ENCODE peak calls at places on chromosome 21, in seven cellular contexts. One of them, this sample, is unnamed.

GRCh38 chr21:34204021-34204420 is 130.6 kb downstream of the MRPS6 start:
- DNase-seq in AML-193: no peak
- DNase-seq in WTC11: no peak
- DNase-seq in aorta: no peak
- DNase-seq in GF-D8: no peak
- DNase-seq in stimulated activated CD8-positive, alpha-beta memory T cell treated with anti-CD3 and anti-CD28 coated beads, Interleukin-7, amount 100 ng/mL, for 1 hour: no peak
- DNase-seq in NCI-H2081: peak
- DNase-seq in this sample: no peak

GRCh38 chr21:35475006-35475405 is 425.9 kb upstream of the RUNX1 start:
- DNase-seq in AML-193: peak
- DNase-seq in WTC11: no peak
- DNase-seq in aorta: no peak
- DNase-seq in GF-D8: no peak
- DNase-seq in stimulated activated CD8-positive, alpha-beta memory T cell treated with anti-CD3 and anti-CD28 coated beads, Interleukin-7, amount 100 ng/mL, for 1 hour: no peak
- DNase-seq in NCI-H2081: no peak
- DNase-seq in this sample: no peak

GRCh38 chr21:26443867-26444266 is 129.2 kb downstream of the CYYR1 start:
- DNase-seq in AML-193: no peak
- DNase-seq in WTC11: no peak
- DNase-seq in aorta: no peak
- DNase-seq in GF-D8: no peak
- DNase-seq in stimulated activated CD8-positive, alpha-beta memory T cell treated with anti-CD3 and anti-CD28 coated beads, Interleukin-7, amount 100 ng/mL, for 1 hour: no peak
- DNase-seq in NCI-H2081: no peak
- DNase-seq in this sample: no peak

GRCh38 chr21:39849014-39849655 is 18.1 kb upstream of the PCP4 start:
- DNase-seq in AML-193: no peak
- DNase-seq in WTC11: no peak
- DNase-seq in aorta: no peak
- DNase-seq in GF-D8: no peak
- DNase-seq in stimulated activated CD8-positive, alpha-beta memory T cell treated with anti-CD3 and anti-CD28 coated beads, Interleukin-7, amount 100 ng/mL, for 1 hour: no peak
- DNase-seq in NCI-H2081: no peak
- DNase-seq in this sample: no peak

GRCh38 chr21:17454315-17455027 is 58.4 kb upstream of the CXADR start:
- DNase-seq in AML-193: no peak
- DNase-seq in WTC11: peak
- DNase-seq in aorta: no peak
- DNase-seq in GF-D8: peak
- DNase-seq in stimulated activated CD8-positive, alpha-beta memory T cell treated with anti-CD3 and anti-CD28 coated beads, Interleukin-7, amount 100 ng/mL, for 1 hour: no peak
- DNase-seq in NCI-H2081: no peak
- DNase-seq in this sample: peak

GRCh38 chr21:42672699-42673458 is 19.5 kb downstream of the PDE9A start:
- DNase-seq in AML-193: no peak
- DNase-seq in WTC11: no peak
- DNase-seq in aorta: no peak
- DNase-seq in GF-D8: no peak
- DNase-seq in stimulated activated CD8-positive, alpha-beta memory T cell treated with anti-CD3 and anti-CD28 coated beads, Interleukin-7, amount 100 ng/mL, for 1 hour: no peak
- DNase-seq in NCI-H2081: no peak
- DNase-seq in this sample: no peak

GRCh38 chr21:44089001-44089911 is 17.9 kb upstream of the PWP2 start:
- DNase-seq in AML-193: no peak
- DNase-seq in WTC11: no peak
- DNase-seq in aorta: peak
- DNase-seq in GF-D8: peak
- DNase-seq in stimulated activated CD8-positive, alpha-beta memory T cell treated with anti-CD3 and anti-CD28 coated beads, Interleukin-7, amount 100 ng/mL, for 1 hour: no peak
- DNase-seq in NCI-H2081: no peak
- DNase-seq in this sample: no peak

GRCh38 chr21:31363720-31364119 is 19.7 kb upstream of the TIAM1 start:
- DNase-seq in AML-193: no peak
- DNase-seq in WTC11: no peak
- DNase-seq in aorta: no peak
- DNase-seq in GF-D8: no peak
- DNase-seq in stimulated activated CD8-positive, alpha-beta memory T cell treated with anti-CD3 and anti-CD28 coated beads, Interleukin-7, amount 100 ng/mL, for 1 hour: no peak
- DNase-seq in NCI-H2081: no peak
- DNase-seq in this sample: no peak

GRCh38 chr21:27569831-27570230 is 602.9 kb upstream of the ADAMTS5 start:
- DNase-seq in AML-193: no peak
- DNase-seq in WTC11: no peak
- DNase-seq in aorta: no peak
- DNase-seq in GF-D8: no peak
- DNase-seq in stimulated activated CD8-positive, alpha-beta memory T cell treated with anti-CD3 and anti-CD28 coated beads, Interleukin-7, amount 100 ng/mL, for 1 hour: no peak
- DNase-seq in NCI-H2081: no peak
- DNase-seq in this sample: no peak

GRCh38 chr21:44891631-44892031 is 18.1 kb upstream of the PTTG1IP start:
- DNase-seq in AML-193: no peak
- DNase-seq in WTC11: no peak
- DNase-seq in aorta: no peak
- DNase-seq in GF-D8: no peak
- DNase-seq in stimulated activated CD8-positive, alpha-beta memory T cell treated with anti-CD3 and anti-CD28 coated beads, Interleukin-7, amount 100 ng/mL, for 1 hour: no peak
- DNase-seq in NCI-H2081: no peak
- DNase-seq in this sample: no peak

GRCh38 chr21:36461918-36462486 is 17.9 kb downstream of the CLDN14 start:
- DNase-seq in AML-193: no peak
- DNase-seq in WTC11: no peak
- DNase-seq in aorta: no peak
- DNase-seq in GF-D8: no peak
- DNase-seq in stimulated activated CD8-positive, alpha-beta memory T cell treated with anti-CD3 and anti-CD28 coated beads, Interleukin-7, amount 100 ng/mL, for 1 hour: no peak
- DNase-seq in NCI-H2081: no peak
- DNase-seq in this sample: no peak

GRCh38 chr21:41916888-41917433 is 36.9 kb downstream of the C2CD2 start:
- DNase-seq in AML-193: no peak
- DNase-seq in WTC11: no peak
- DNase-seq in aorta: peak
- DNase-seq in GF-D8: no peak
- DNase-seq in stimulated activated CD8-positive, alpha-beta memory T cell treated with anti-CD3 and anti-CD28 coated beads, Interleukin-7, amount 100 ng/mL, for 1 hour: no peak
- DNase-seq in NCI-H2081: no peak
- DNase-seq in this sample: no peak

GRCh38 chr21:32249551-32250280 is 29.1 kb downstream of the MIS18A start:
- DNase-seq in AML-193: no peak
- DNase-seq in WTC11: no peak
- DNase-seq in aorta: no peak
- DNase-seq in GF-D8: no peak
- DNase-seq in stimulated activated CD8-positive, alpha-beta memory T cell treated with anti-CD3 and anti-CD28 coated beads, Interleukin-7, amount 100 ng/mL, for 1 hour: no peak
- DNase-seq in NCI-H2081: no peak
- DNase-seq in this sample: no peak

GRCh38 chr21:34122047-34122446 is 48.7 kb downstream of the MRPS6 start:
- DNase-seq in AML-193: no peak
- DNase-seq in WTC11: no peak
- DNase-seq in aorta: no peak
- DNase-seq in GF-D8: no peak
- DNase-seq in stimulated activated CD8-positive, alpha-beta memory T cell treated with anti-CD3 and anti-CD28 coated beads, Interleukin-7, amount 100 ng/mL, for 1 hour: no peak
- DNase-seq in NCI-H2081: no peak
- DNase-seq in this sample: no peak

GRCh38 chr21:38121888-38122705 is 134.7 kb upstream of the KCNJ15 start:
- DNase-seq in AML-193: no peak
- DNase-seq in WTC11: no peak
- DNase-seq in aorta: no peak
- DNase-seq in GF-D8: no peak
- DNase-seq in stimulated activated CD8-positive, alpha-beta memory T cell treated with anti-CD3 and anti-CD28 coated beads, Interleukin-7, amount 100 ng/mL, for 1 hour: no peak
- DNase-seq in NCI-H2081: no peak
- DNase-seq in this sample: no peak

GRCh38 chr21:37742532-37742931 is 173.7 kb downstream of the KCNJ6 start:
- DNase-seq in AML-193: no peak
- DNase-seq in WTC11: no peak
- DNase-seq in aorta: no peak
- DNase-seq in GF-D8: no peak
- DNase-seq in stimulated activated CD8-positive, alpha-beta memory T cell treated with anti-CD3 and anti-CD28 coated beads, Interleukin-7, amount 100 ng/mL, for 1 hour: no peak
- DNase-seq in NCI-H2081: no peak
- DNase-seq in this sample: no peak

GRCh38 chr21:46144464-46145070 is 10.8 kb downstream of the FTCD start:
- DNase-seq in AML-193: no peak
- DNase-seq in WTC11: no peak
- DNase-seq in aorta: no peak
- DNase-seq in GF-D8: no peak
- DNase-seq in stimulated activated CD8-positive, alpha-beta memory T cell treated with anti-CD3 and anti-CD28 coated beads, Interleukin-7, amount 100 ng/mL, for 1 hour: no peak
- DNase-seq in NCI-H2081: no peak
- DNase-seq in this sample: no peak

GRCh38 chr21:39084073-39084472 is 99.2 kb downstream of the PSMG1 start:
- DNase-seq in AML-193: no peak
- DNase-seq in WTC11: no peak
- DNase-seq in aorta: peak
- DNase-seq in GF-D8: no peak
- DNase-seq in stimulated activated CD8-positive, alpha-beta memory T cell treated with anti-CD3 and anti-CD28 coated beads, Interleukin-7, amount 100 ng/mL, for 1 hour: no peak
- DNase-seq in NCI-H2081: no peak
- DNase-seq in this sample: no peak